ENCODE peak calls at places on chromosomes 11 and 22, in nine cellular contexts. N is fibroblast of pulmonary artery; K is IMR-90; D is neuronal stem cell; H is right cardiac atrium; B is activated T-cell treated with anti-CD3 and anti-CD28 coated beads, Interleukin-2, amount 50 U/mL, for 24 hours; L is brain microvascular endothelial cell; Y is hepatic stellate cell; Z is pulmonary artery endothelial cell. W is an unnamed sample.
A peak's percentile ranks its signal among the peaks of the same experiment; 100 is the strongest.

GRCh38 chr11:66727282-66727882 is 1.6 kb downstream of the SPTBN2 start:
- DNase-seq in L (peak; percentile 11), Y (peak; percentile 47), Z (no peak), K (peak; percentile 11), D (no peak), B (peak; percentile 49), H (peak; percentile 72), N (peak; percentile 10), W (no peak)

GRCh38 chr11:73950869-73951710 is at the start of gene DNAJB13:
- DNase-seq in H (no peak), B (no peak), Y (peak; percentile 78), D (peak; percentile 76), K (peak; percentile 60), L (peak; percentile 56), Z (no peak), N (peak; percentile 58), W (no peak)

GRCh38 chr11:11580831-11581492 is 40.8 kb downstream of the GALNT18 start:
- DNase-seq in L (no peak), K (no peak), B (no peak), Z (no peak), N (no peak), Y (no peak), H (peak; percentile 69), D (no peak), W (peak; percentile 30)

GRCh38 chr11:44977493-44977984 is 26.9 kb upstream of the TP53I11 start:
- DNase-seq in N (peak; percentile 35), Z (no peak), B (peak; percentile 36), K (peak; percentile 14), Y (peak; percentile 49), L (no peak), D (no peak), H (no peak), W (no peak)

GRCh38 chr22:19811811-19812771 is 42.6 kb downstream of the GNB1L start:
- DNase-seq in H (peak; percentile 85), Z (no peak), K (no peak), B (peak; percentile 19), L (no peak), Y (no peak), D (no peak), N (no peak), W (no peak)

GRCh38 chr22:25749420-25750169 is 7.6 kb downstream of the MYO18B start:
- DNase-seq in N (no peak), K (no peak), Y (no peak), L (no peak), Z (no peak), D (no peak), H (no peak), B (no peak), W (peak; percentile 56)

GRCh38 chr11:3046641-3047040 is 10.6 kb downstream of the CARS1 start:
- DNase-seq in Y (no peak), Z (no peak), H (no peak), D (no peak), L (no peak), N (no peak), B (no peak), K (no peak), W (no peak)

GRCh38 chr22:30301995-30302809 is 12.9 kb upstream of the CASTOR1 start:
- DNase-seq in L (no peak), N (peak; percentile 67), Y (no peak), B (peak; percentile 42), Z (no peak), K (peak; percentile 59), H (peak; percentile 45), D (no peak), W (peak; percentile 52)

GRCh38 chr22:30115705-30116104 is 35.4 kb downstream of the HORMAD2 start:
- DNase-seq in H (no peak), B (no peak), D (no peak), L (no peak), Z (no peak), N (no peak), Y (no peak), K (peak; percentile 9), W (no peak)

GRCh38 chr11:32830796-32831195 is 1.1 kb downstream of the PRRG4 start:
- DNase-seq in B (no peak), Z (no peak), D (no peak), N (no peak), L (no peak), Y (no peak), K (no peak), H (no peak), W (no peak)

GRCh38 chr11:94623120-94623735 is 56.1 kb downstream of the PIWIL4 start:
- DNase-seq in H (no peak), K (peak; percentile 78), L (peak; percentile 65), D (peak; percentile 75), Z (peak; percentile 60), N (peak; percentile 89), B (no peak), Y (peak; percentile 48), W (peak; percentile 36)

GRCh38 chr11:130666781-130667251 is 218.4 kb downstream of the ADAMTS15 start:
- DNase-seq in N (peak; percentile 33), H (no peak), K (peak; percentile 51), Z (no peak), L (no peak), Y (no peak), B (no peak), D (no peak), W (no peak)

GRCh38 chr22:25666308-25666707 is 75.7 kb upstream of the MYO18B start:
- DNase-seq in Z (no peak), D (no peak), Y (no peak), N (peak; percentile 63), B (no peak), K (no peak), H (peak; percentile 78), L (no peak), W (peak; percentile 23)

GRCh38 chr11:68012843-68013610 is 2.9 kb downstream of the ALDH3B1 start:
- DNase-seq in L (peak; percentile 94), D (no peak), Y (peak; percentile 98), B (no peak), H (peak; percentile 51), K (peak; percentile 95), N (peak; percentile 96), Z (no peak), W (no peak)

GRCh38 chr11:78424334-78425270 is 7.0 kb upstream of the GAB2 start:
- DNase-seq in D (no peak), Y (no peak), H (no peak), K (peak; percentile 73), B (no peak), N (peak; percentile 81), Z (no peak), L (no peak), W (no peak)

GRCh38 chr11:58628446-58628845 is 6.0 kb downstream of the CNTF start:
- DNase-seq in B (no peak), D (no peak), N (no peak), L (peak; percentile 23), K (peak; percentile 42), Y (no peak), H (peak; percentile 52), Z (no peak), W (no peak)

GRCh38 chr11:61574611-61575010 is 6.3 kb downstream of the SYT7 start:
- DNase-seq in N (no peak), K (no peak), H (peak; percentile 58), Y (no peak), L (no peak), D (no peak), Z (no peak), B (no peak), W (no peak)

GRCh38 chr22:29524440-29525191 is 28.9 kb downstream of the THOC5 start:
- DNase-seq in H (no peak), B (peak; percentile 41), Y (peak; percentile 27), K (peak; percentile 13), L (peak; percentile 12), D (no peak), N (peak; percentile 35), Z (no peak), W (no peak)

GRCh38 chr11:74849525-74850391 is 99.1 kb downstream of the XRRA1 start:
- DNase-seq in Z (no peak), Y (peak; percentile 73), K (peak; percentile 84), L (peak; percentile 72), H (no peak), D (peak; percentile 17), N (peak; percentile 50), B (no peak), W (no peak)

GRCh38 chr22:30054067-30054763 is 26.0 kb upstream of the HORMAD2 start:
- DNase-seq in Z (no peak), N (no peak), B (no peak), H (no peak), Y (no peak), L (no peak), K (no peak), D (no peak), W (no peak)

GRCh38 chr22:46002757-46003270 is 25.9 kb upstream of the WNT7B start:
- DNase-seq in D (no peak), B (no peak), N (peak; percentile 38), Z (no peak), H (peak; percentile 51), Y (peak; percentile 96), L (no peak), K (peak; percentile 56), W (peak; percentile 56)

GRCh38 chr22:37318255-37319109 is 36.2 kb downstream of the CYTH4 start:
- DNase-seq in D (no peak), H (no peak), K (no peak), B (no peak), N (no peak), Z (no peak), L (no peak), Y (no peak), W (no peak)

GRCh38 chr22:35315855-35316745 is 16.4 kb downstream of the TOM1 start:
- DNase-seq in D (no peak), H (peak; percentile 87), Y (no peak), K (no peak), B (peak; percentile 28), N (no peak), L (no peak), Z (no peak), W (peak; percentile 98)

GRCh38 chr11:134244593-134244992 is 8.6 kb downstream of the THYN1 start:
- DNase-seq in N (peak; percentile 50), D (no peak), Z (no peak), H (no peak), B (no peak), L (no peak), Y (peak; percentile 50), K (peak; percentile 32), W (no peak)

GRCh38 chr11:113991170-113991569 is 16.3 kb downstream of the HTR3A start:
- DNase-seq in N (peak; percentile 65), Y (peak; percentile 26), L (peak; percentile 38), B (no peak), D (peak; percentile 73), Z (no peak), K (peak; percentile 8), H (peak; percentile 69), W (no peak)

GRCh38 chr11:130722401-130722800 is 193.9 kb downstream of the SNX19 start:
- DNase-seq in N (no peak), D (no peak), L (no peak), Z (no peak), B (no peak), K (no peak), Y (no peak), H (no peak), W (no peak)

GRCh38 chr22:46089426-46090041 is 60.8 kb upstream of the PPARA start:
- DNase-seq in D (no peak), L (no peak), B (no peak), Y (no peak), H (peak; percentile 56), N (no peak), K (no peak), Z (no peak), W (peak; percentile 28)

GRCh38 chr11:116654526-116654925 is 118.3 kb downstream of the BUD13 start:
- DNase-seq in B (no peak), Z (no peak), H (no peak), D (no peak), L (no peak), K (no peak), N (no peak), Y (no peak), W (no peak)

GRCh38 chr11:2360081-2360642 is 16.9 kb upstream of the CD81 start:
- DNase-seq in L (no peak), H (no peak), D (no peak), K (no peak), N (no peak), Z (no peak), Y (no peak), B (no peak), W (no peak)

GRCh38 chr11:119693253-119693815 is 35.7 kb downstream of the NECTIN1 start:
- DNase-seq in Y (no peak), D (no peak), B (no peak), K (no peak), L (no peak), Z (no peak), H (no peak), N (no peak), W (no peak)

GRCh38 chr22:22129387-22129786 is 115.2 kb upstream of the VPREB1 start:
- DNase-seq in L (no peak), D (no peak), Z (no peak), N (no peak), B (no peak), Y (no peak), H (no peak), K (no peak), W (no peak)